ENCODE peak calls at places on chromosomes 11 and 22, in six cellular contexts. O, J, I, B, U and T are unnamed samples.
A peak's percentile ranks its signal among the peaks of the same experiment; 100 is the strongest.

GRCh38 chr11:113532697-113533424 is 57.7 kb upstream of the DRD2 start:
- DNase-seq in U (peak; percentile 55), I (peak; percentile 67), J (peak; percentile 13), O (peak; percentile 24), B (peak; percentile 69), T (peak; percentile 80)

GRCh38 chr11:86148339-86148738 is 79.5 kb upstream of the PICALM start:
- DNase-seq in U (no peak), B (no peak), J (no peak), O (no peak), I (no peak), T (no peak)

GRCh38 chr11:111302298-111302697 is 4.0 kb downstream of the POU2AF3 start:
- DNase-seq in U (no peak), I (no peak), J (no peak), O (no peak), B (no peak), T (no peak)

GRCh38 chr22:49577168-49578060 is 250.3 kb downstream of the BRD1 start:
- DNase-seq in B (no peak), I (no peak), O (no peak), U (no peak), J (no peak), T (no peak)

GRCh38 chr11:126561327-126561893 is 205.9 kb downstream of the ST3GAL4 start:
- DNase-seq in I (peak; percentile 66), U (peak; percentile 61), J (peak; percentile 20), B (no peak), O (peak; percentile 8), T (no peak)

GRCh38 chr11:90468923-90469322 is 246.1 kb upstream of the CHORDC1 start:
- DNase-seq in B (no peak), J (no peak), I (no peak), O (no peak), U (peak; percentile 82), T (no peak)

GRCh38 chr11:92527467-92527866 is 302.8 kb downstream of the FAT3 start:
- DNase-seq in U (peak; percentile 40), O (no peak), B (no peak), J (no peak), I (no peak), T (no peak)

GRCh38 chr22:37777122-37777687 is 30.5 kb upstream of the GCAT start:
- DNase-seq in I (peak; percentile 84), O (no peak), J (no peak), B (no peak), U (peak; percentile 91), T (no peak)

GRCh38 chr11:10076458-10077141 is 217.4 kb downstream of the SBF2 start:
- DNase-seq in U (peak; percentile 36), B (no peak), I (peak; percentile 74), O (peak; percentile 26), J (peak; percentile 34), T (no peak)

GRCh38 chr22:37412445-37413250 is 14.6 kb downstream of the ELFN2 start:
- DNase-seq in B (no peak), O (no peak), U (no peak), I (no peak), J (no peak), T (no peak)

GRCh38 chr11:72307439-72307838 is 63.5 kb upstream of the PHOX2A start:
- DNase-seq in I (no peak), B (no peak), O (no peak), U (no peak), J (no peak), T (no peak)

GRCh38 chr22:21990449-21991308 is 8.1 kb upstream of the TOP3B start:
- DNase-seq in B (no peak), O (no peak), U (no peak), I (no peak), J (no peak), T (no peak)

GRCh38 chr22:17359501-17359900 is 9.8 kb upstream of the CECR2 start:
- DNase-seq in O (no peak), B (no peak), U (no peak), I (no peak), J (peak; percentile 10), T (no peak)

GRCh38 chr11:87301785-87302540 is 264.2 kb downstream of the TMEM135 start:
- DNase-seq in U (no peak), I (no peak), B (no peak), O (no peak), J (no peak), T (no peak)

GRCh38 chr11:128341280-128341679 is 246.1 kb downstream of the ETS1 start:
- DNase-seq in J (no peak), O (no peak), B (no peak), U (no peak), I (no peak), T (no peak)

GRCh38 chr11:116172156-116172555 is 600.6 kb downstream of the BUD13 start:
- DNase-seq in U (no peak), O (no peak), B (no peak), I (no peak), J (no peak), T (no peak)

GRCh38 chr11:65882191-65883057 is 2.8 kb downstream of the CTSW start:
- DNase-seq in B (no peak), I (no peak), O (no peak), J (no peak), U (no peak), T (no peak)

GRCh38 chr11:73257342-73258103 is 14.6 kb upstream of the P2RY6 start:
- DNase-seq in I (peak; percentile 73), O (no peak), U (peak; percentile 98), J (no peak), B (no peak), T (no peak)

GRCh38 chr11:134272381-134273316 is 3.5 kb upstream of the GLB1L3 start:
- DNase-seq in J (no peak), O (no peak), B (no peak), U (no peak), I (peak; percentile 58), T (peak; percentile 50)

GRCh38 chr11:1837171-1838076 is 1.4 kb upstream of the TNNI2 start:
- DNase-seq in I (peak; percentile 73), B (peak; percentile 38), O (peak; percentile 89), J (peak; percentile 70), U (peak; percentile 28), T (peak; percentile 39)

GRCh38 chr11:69000391-69000790 is 12.7 kb downstream of the MRGPRF start:
- DNase-seq in I (no peak), B (no peak), J (no peak), U (no peak), O (no peak), T (no peak)

GRCh38 chr11:64801591-64802369 is 1.2 kb downstream of the MAP4K2 start:
- DNase-seq in J (peak; percentile 23), U (no peak), I (no peak), B (no peak), O (no peak), T (no peak)

GRCh38 chr11:64025205-64025604 is 10.5 kb upstream of the FLRT1 start:
- DNase-seq in J (no peak), O (no peak), I (no peak), B (no peak), U (no peak), T (no peak)

GRCh38 chr11:44765026-44765595 is 38.3 kb downstream of the TSPAN18 start:
- DNase-seq in B (no peak), U (no peak), O (no peak), J (no peak), I (no peak), T (no peak)

GRCh38 chr11:65113361-65113756 is 1.7 kb downstream of the TM7SF2 start:
- DNase-seq in I (no peak), B (no peak), O (no peak), J (no peak), U (no peak), T (no peak)

GRCh38 chr11:116044520-116044919 is 540.3 kb upstream of the CADM1 start:
- DNase-seq in B (no peak), O (no peak), I (no peak), U (no peak), J (no peak), T (no peak)

GRCh38 chr11:115051938-115052590 is 373.7 kb downstream of the NXPE2 start:
- DNase-seq in J (no peak), U (no peak), O (no peak), I (no peak), B (no peak), T (no peak)

GRCh38 chr22:32617271-32617670 is 142.7 kb downstream of the FBXO7 start:
- DNase-seq in B (no peak), I (no peak), J (no peak), O (no peak), U (peak; percentile 59), T (no peak)

GRCh38 chr22:48453751-48454485 is 1373.8 kb downstream of the BRD1 start:
- DNase-seq in I (no peak), U (no peak), B (no peak), J (no peak), O (no peak), T (no peak)